ENCODE peak calls at places on chromosome 2, in ten cellular contexts. E is RKO; X is stimulated activated CD4-positive, alpha-beta T cell treated with anti-CD3 and anti-CD28 coated beads, Interleukin-4, amount 100 ng/mL, for 1 hour; Z is GM10248; W is activated CD4-positive, CD25-positive, alpha-beta regulatory T cell treated with anti-CD3 and anti-CD28 coated beads, Interleukin-2, amount 50 U/mL, for 72 hours; G is HL-60; L is AG20443; C is psoas muscle; M is DMS 273 treated with DMSO at 0.1 percent for 48 hours; H is hepatocyte. Y is an unnamed sample.

GRCh38 chr2:127546797-127547196 is 11.3 kb downstream of the MYO7B start:
- DNase-seq in E (no peak), X (no peak), Z (no peak), W (no peak), G (no peak), L (no peak), C (no peak), M (no peak), H (no peak), Y (no peak)

GRCh38 chr2:239184179-239184578 is 216.6 kb downstream of the HDAC4 start:
- DNase-seq in E (no peak), X (no peak), Z (no peak), W (no peak), G (no peak), L (no peak), C (no peak), M (no peak), H (no peak), Y (no peak)

GRCh38 chr2:85394256-85394655 is 15.9 kb downstream of the CAPG start:
- DNase-seq in E (no peak), X (no peak), Z (no peak), W (no peak), G (no peak), L (no peak), C (peak; percentile 77), M (no peak), H (no peak), Y (no peak)

GRCh38 chr2:225270861-225271260 is 128.6 kb upstream of the NYAP2 start:
- DNase-seq in E (peak; percentile 75), X (no peak), Z (peak; percentile 60), W (no peak), G (peak; percentile 57), L (peak; percentile 17), C (no peak), M (peak; percentile 38), H (peak; percentile 74), Y (peak; percentile 19)

GRCh38 chr2:86011449-86011941 is 94.2 kb downstream of the POLR1A start:
- DNase-seq in E (no peak), X (no peak), Z (no peak), W (no peak), G (no peak), L (no peak), C (peak; percentile 24), M (no peak), H (peak; percentile 63), Y (no peak)

GRCh38 chr2:47174731-47175361 is 19.7 kb upstream of the STPG4 start:
- DNase-seq in E (peak; percentile 74), X (no peak), Z (peak; percentile 22), W (no peak), G (no peak), L (peak; percentile 52), C (no peak), M (no peak), H (peak; percentile 61), Y (no peak)

GRCh38 chr2:11829947-11830707 is 83.7 kb downstream of the LPIN1 start:
- DNase-seq in E (peak; percentile 96), X (peak; percentile 29), Z (peak; percentile 69), W (no peak), G (peak; percentile 86), L (peak; percentile 89), C (peak; percentile 75), M (peak; percentile 66), H (peak; percentile 90), Y (no peak)

GRCh38 chr2:141331127-141331526 is 799.7 kb downstream of the LRP1B start:
- DNase-seq in E (peak; percentile 41), X (no peak), Z (no peak), W (no peak), G (no peak), L (no peak), C (no peak), M (no peak), H (no peak), Y (no peak)

GRCh38 chr2:147223119-147223518 is 621.7 kb upstream of the ACVR2A start:
- DNase-seq in E (no peak), X (no peak), Z (peak; percentile 7), W (no peak), G (no peak), L (no peak), C (no peak), M (no peak), H (no peak), Y (no peak)

GRCh38 chr2:196276421-196276820 is 105.0 kb upstream of the STK17B start:
- DNase-seq in E (no peak), X (no peak), Z (no peak), W (no peak), G (no peak), L (no peak), C (no peak), M (no peak), H (peak; percentile 57), Y (no peak)

GRCh38 chr2:240129731-240130392 is 6.2 kb downstream of the COPS9 start:
- DNase-seq in E (no peak), X (no peak), Z (no peak), W (peak; percentile 13), G (no peak), L (no peak), C (peak; percentile 36), M (no peak), H (no peak), Y (no peak)

GRCh38 chr2:62939735-62940491 is 110.7 kb upstream of the OTX1 start:
- DNase-seq in E (peak; percentile 34), X (no peak), Z (no peak), W (no peak), G (no peak), L (peak; percentile 78), C (no peak), M (no peak), H (no peak), Y (no peak)

GRCh38 chr2:8576525-8577157 is 105.2 kb upstream of the ID2 start:
- DNase-seq in E (peak; percentile 26), X (peak; percentile 28), Z (no peak), W (peak; percentile 57), G (no peak), L (no peak), C (no peak), M (no peak), H (no peak), Y (no peak)

GRCh38 chr2:217857624-217858506 is 144.9 kb downstream of the TNS1 start:
- DNase-seq in E (no peak), X (no peak), Z (no peak), W (no peak), G (no peak), L (no peak), C (peak; percentile 90), M (no peak), H (no peak), Y (no peak)

GRCh38 chr2:27027211-27027651 is 5.5 kb upstream of the TMEM214 start:
- DNase-seq in E (no peak), X (no peak), Z (no peak), W (no peak), G (no peak), L (no peak), C (peak; percentile 60), M (no peak), H (no peak), Y (no peak)

GRCh38 chr2:68356599-68357239 is 8.4 kb upstream of the PLEK start:
- DNase-seq in E (no peak), X (no peak), Z (no peak), W (no peak), G (no peak), L (no peak), C (no peak), M (no peak), H (no peak), Y (no peak)

GRCh38 chr2:215604631-215605030 is 168.8 kb upstream of the FN1 start:
- DNase-seq in E (no peak), X (no peak), Z (no peak), W (no peak), G (no peak), L (no peak), C (no peak), M (no peak), H (no peak), Y (no peak)

GRCh38 chr2:16852651-16853050 is 187.0 kb upstream of the CYRIA start:
- DNase-seq in E (no peak), X (no peak), Z (no peak), W (no peak), G (no peak), L (no peak), C (no peak), M (no peak), H (no peak), Y (no peak)

Y was measured in NCI-H524 treated with DMSO at 0.1 percent for 48 hours.